ENCODE peak calls at places on chromosome 6, in seven cellular contexts. E, Q, R, V, S, G and M are unnamed samples. For H3K27me3, the result is how much of the 10 kb centered on the place peaks cover.

GRCh38 chr6:142280265-142280664 is 21.5 kb upstream of the ADGRG6 start:
- DNase-seq in V (no peak), S (no peak), E (no peak), G (no peak), R (no peak), Q (no peak), M (no peak)

GRCh38 chr6:73942581-73942980 is 246.6 kb downstream of the CD109 start:
- DNase-seq in V (no peak), R (peak), Q (no peak), G (no peak), E (no peak), S (no peak), M (no peak)

GRCh38 chr6:109877028-109877726 is 100.9 kb upstream of the GPR6 start:
- DNase-seq in V (no peak), R (no peak), E (no peak), Q (no peak), S (no peak), G (no peak), M (no peak)

GRCh38 chr6:35808688-35809087 is 3.5 kb downstream of the LHFPL5 start:
- DNase-seq in S (no peak), R (no peak), Q (no peak), G (peak), E (no peak), V (no peak), M (no peak)

GRCh38 chr6:166413491-166413951 is 30.8 kb upstream of the MPC1 start:
- DNase-seq in V (peak), E (no peak), Q (no peak), R (no peak), S (no peak), G (no peak), M (no peak)

GRCh38 chr6:138182939-138183791 is 21.4 kb downstream of the ARFGEF3 start:
- DNase-seq in R (no peak), G (no peak), Q (no peak), S (no peak), V (no peak), E (no peak), M (no peak)

GRCh38 chr6:27157461-27158315 is 89.8 kb upstream of the PRSS16 start:
- DNase-seq in Q (peak), V (peak), G (peak), S (peak), R (peak), E (peak), M (no peak)

GRCh38 chr6:158869010-158869603 is 49.9 kb upstream of the EZR start:
- DNase-seq in S (no peak), G (no peak), Q (no peak), R (no peak), E (no peak), V (no peak), M (no peak)

GRCh38 chr6:141484726-141485125 is 648.0 kb upstream of the GJE1 start:
- DNase-seq in G (peak), E (no peak), S (no peak), Q (no peak), R (peak), V (peak), M (no peak)

GRCh38 chr6:12585497-12585958 is 131.0 kb upstream of the PHACTR1 start:
- DNase-seq in R (peak), V (no peak), G (peak), E (peak), S (peak), Q (no peak), M (no peak)

GRCh38 chr6:7954477-7955200 is 44.1 kb upstream of the TXNDC5 start:
- DNase-seq in R (no peak), V (no peak), S (no peak), E (no peak), Q (no peak), G (peak), M (no peak)

GRCh38 chr6:14165091-14165490 is 47.5 kb downstream of the CD83 start:
- DNase-seq in V (no peak), S (no peak), G (peak), R (peak), E (no peak), Q (no peak), M (no peak)

GRCh38 chr6:128208851-128209580 is 308.2 kb upstream of the THEMIS start:
- DNase-seq in E (no peak), G (peak), Q (no peak), V (no peak), S (no peak), R (peak), M (no peak)

GRCh38 chr6:3176562-3177355 is 19.4 kb upstream of the TUBB2A start:
- DNase-seq in G (peak), V (peak), Q (no peak), R (peak), E (peak), S (no peak), M (no peak)

GRCh38 chr6:46279874-46280273 is 109.1 kb upstream of the ENPP5 start:
- DNase-seq in E (no peak), S (no peak), V (no peak), G (peak), R (no peak), Q (no peak), M (no peak)

GRCh38 chr6:46281110-46281509 is 110.3 kb upstream of the ENPP5 start:
- DNase-seq in R (no peak), S (no peak), G (no peak), Q (no peak), V (no peak), E (no peak), M (no peak)

GRCh38 chr6:46273911-46274310 is 103.1 kb upstream of the ENPP5 start:
- DNase-seq in G (no peak), V (no peak), E (no peak), R (no peak), Q (no peak), S (no peak), M (no peak)

GRCh38 chr6:46274502-46274901 is 103.7 kb upstream of the ENPP5 start:
- DNase-seq in Q (no peak), G (no peak), E (no peak), V (no peak), R (no peak), S (no peak), M (no peak)

GRCh38 chr6:46276571-46277142 is 105.9 kb upstream of the ENPP5 start:
- DNase-seq in G (no peak), E (no peak), S (no peak), Q (no peak), V (no peak), R (no peak), M (no peak)
- H3K27me3 ChIP-seq in G (under half), E (under half), S (under half), Q (under half), V (under half), R (under half), M (under half)

GRCh38 chr6:31578058-31578457 is 2.7 kb downstream of the TNF start:
- DNase-seq in G (no peak), Q (no peak), R (no peak), V (no peak), S (no peak), E (no peak), M (no peak)
- H3K27me3 ChIP-seq in G (under half), Q (under half), R (under half), V (under half), S (under half), E (under half), M (under half)

GRCh38 chr6:15911753-15912504 is 217.0 kb upstream of the MYLIP start:
- DNase-seq in V (no peak), S (no peak), E (no peak), R (no peak), G (no peak), Q (no peak), M (no peak)
- H3K27me3 ChIP-seq in V (under half), S (under half), E (under half), R (under half), G (under half), Q (under half), M (under half)

DNA sequence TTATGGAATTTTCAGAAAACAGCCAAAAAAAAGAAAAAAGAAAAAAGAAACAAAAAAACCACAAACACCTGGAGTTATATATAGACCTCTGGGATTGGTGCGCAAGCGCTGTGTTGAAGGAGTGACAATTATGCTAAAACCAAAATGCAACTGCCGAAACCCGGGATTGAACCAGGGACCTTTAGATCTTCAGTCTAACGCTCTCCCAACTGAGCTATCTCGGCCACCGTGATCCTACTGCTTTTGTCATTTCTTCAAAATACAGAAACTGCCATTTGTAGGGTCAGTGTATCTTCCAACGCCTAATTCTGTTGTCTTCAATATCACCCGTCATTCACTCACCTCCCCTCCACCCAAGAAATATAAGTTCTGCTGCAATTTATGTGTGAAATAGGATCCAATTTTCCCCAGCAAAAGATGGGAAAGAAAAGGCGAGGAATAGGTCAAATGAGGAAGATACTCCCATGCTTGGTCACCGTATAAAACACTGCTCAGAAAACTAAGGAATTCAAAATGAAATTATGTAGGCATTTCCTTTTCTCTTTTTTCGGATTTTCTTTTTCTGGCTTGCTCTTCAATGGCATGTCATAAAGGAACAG is 116.0 kb downstream of the TRIM27 start:
- DNase-seq in E (no peak), V (no peak), G (peak), Q (no peak), R (peak), S (no peak), M (no peak)
- H3K27me3 ChIP-seq in E (under half), V (under half), G (half or more), Q (half or more), R (under half), S (half or more), M (under half)

DNA sequence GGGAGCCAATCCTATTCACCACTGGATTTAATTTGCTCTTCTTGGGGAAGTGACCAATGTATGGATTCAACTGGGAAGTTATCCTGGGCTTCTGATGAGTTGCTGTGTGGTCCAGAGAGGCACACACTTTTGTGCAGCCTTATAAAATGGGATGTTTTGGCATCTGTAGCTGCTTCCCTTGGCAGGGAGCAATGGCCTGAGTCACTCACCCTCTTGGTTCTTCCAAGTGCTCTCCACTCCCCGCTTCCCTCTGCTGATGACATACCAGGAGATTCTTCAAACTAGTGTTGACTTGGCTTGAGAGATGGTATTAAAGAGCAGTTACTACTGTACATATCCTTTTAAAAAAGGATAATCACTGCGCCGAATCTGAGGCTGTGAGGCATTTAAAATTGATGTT is 105.8 kb downstream of the JARID2 start:
- DNase-seq in S (peak), E (peak), R (peak), V (no peak), Q (no peak), G (peak), M (no peak)
- H3K27me3 ChIP-seq in S (under half), E (under half), R (under half), V (under half), Q (under half), G (under half), M (under half)

GRCh38 chr6:170286246-170286933 is 4.5 kb downstream of the DLL1 start:
- DNase-seq in V (peak), R (no peak), S (peak), E (peak), Q (peak), G (peak), M (no peak)
- H3K27me3 ChIP-seq in V (under half), R (under half), S (half or more), E (under half), Q (under half), G (half or more), M (under half)

GRCh38 chr6:1623769-1624070 is 14.0 kb downstream of the FOXC1 start:
- DNase-seq in V (no peak), G (no peak), E (no peak), R (no peak), S (no peak), Q (no peak), M (no peak)
- H3K27me3 ChIP-seq in V (under half), G (half or more), E (under half), R (under half), S (half or more), Q (under half), M (under half)

GRCh38 chr6:99613398-99613704 is 6.7 kb downstream of the PRDM13 start:
- DNase-seq in V (peak), R (peak), E (no peak), Q (peak), S (no peak), G (peak), M (no peak)

GRCh38 chr6:99611148-99611547 is 4.5 kb downstream of the PRDM13 start:
- DNase-seq in E (no peak), V (no peak), Q (no peak), S (no peak), G (no peak), R (peak), M (no peak)

GRCh38 chr6:99614430-99615161 is 8.0 kb downstream of the PRDM13 start:
- DNase-seq in S (no peak), E (no peak), Q (peak), V (no peak), R (no peak), G (no peak), M (no peak)

GRCh38 chr6:99613705-99614429 is 7.2 kb downstream of the PRDM13 start:
- DNase-seq in Q (peak), R (no peak), E (no peak), V (no peak), G (no peak), S (no peak), M (no peak)

DNA sequence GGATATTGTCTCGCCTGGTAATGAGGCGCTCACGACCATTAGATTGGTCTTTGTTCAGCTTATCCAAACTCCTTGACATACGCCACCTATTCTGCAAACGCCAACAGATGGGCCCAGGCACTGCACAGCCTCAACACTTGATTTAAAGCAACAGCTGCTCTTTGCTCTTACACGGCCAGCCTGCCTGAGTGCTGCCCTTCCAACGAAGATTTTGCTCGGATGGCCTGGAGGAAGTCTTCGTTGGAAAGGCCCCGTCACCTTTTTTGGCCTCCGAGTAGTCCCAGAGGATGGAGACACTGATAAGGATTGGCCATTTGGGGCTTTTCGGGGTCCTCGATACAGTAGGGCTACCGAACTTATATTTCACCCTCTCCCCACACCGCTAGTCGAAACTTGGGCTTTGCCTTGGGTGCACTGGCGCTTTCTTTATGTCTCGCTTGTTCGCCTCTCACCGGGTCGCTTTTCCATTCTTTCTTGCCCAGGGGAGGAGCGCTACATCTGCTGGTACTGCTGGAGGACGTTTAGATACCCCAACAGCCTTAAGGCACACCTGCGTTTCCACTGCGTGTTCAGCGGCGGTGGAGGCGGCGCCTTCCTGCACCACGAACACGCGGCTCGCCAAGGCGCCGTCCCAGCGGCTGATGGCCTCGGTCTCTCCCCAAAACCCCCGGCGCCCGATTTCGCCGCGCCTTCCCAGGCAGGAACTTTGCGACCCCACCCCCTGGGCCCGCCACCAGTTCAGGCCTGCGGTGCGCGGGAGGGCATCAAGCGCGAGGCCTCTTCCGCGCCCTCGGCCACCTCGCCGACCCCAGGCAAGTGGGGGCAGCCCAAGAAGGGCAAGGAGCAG is 6.1 kb downstream of the PRDM13 start:
- DNase-seq in E (no peak), Q (no peak), S (no peak), V (no peak), G (no peak), R (no peak), M (no peak)
- H3K27me3 ChIP-seq in E (under half), Q (half or more), S (half or more), V (under half), G (half or more), R (half or more), M (half or more)

GRCh38 chr6:41492261-41492891 is 53.8 kb upstream of the FOXP4 start:
- DNase-seq in R (no peak), Q (no peak), G (no peak), V (no peak), E (no peak), S (no peak), M (no peak)

GRCh38 chr6:41488064-41488391 is 58.2 kb upstream of the FOXP4 start:
- DNase-seq in R (no peak), Q (no peak), S (no peak), V (no peak), G (no peak), E (no peak), M (no peak)

GRCh38 chr6:41494212-41495115 is 51.7 kb upstream of the FOXP4 start:
- DNase-seq in S (no peak), E (no peak), Q (no peak), V (no peak), R (no peak), G (peak), M (no peak)

GRCh38 chr6:41488392-41489129 is 57.6 kb upstream of the FOXP4 start:
- DNase-seq in Q (no peak), S (peak), G (peak), R (peak), E (peak), V (no peak), M (no peak)

GRCh38 chr6:41489284-41489851 is 56.8 kb upstream of the FOXP4 start:
- DNase-seq in E (no peak), G (peak), R (peak), Q (no peak), S (no peak), V (no peak), M (no peak)
- H3K27me3 ChIP-seq in E (under half), G (under half), R (under half), Q (under half), S (under half), V (under half), M (under half)

DNA sequence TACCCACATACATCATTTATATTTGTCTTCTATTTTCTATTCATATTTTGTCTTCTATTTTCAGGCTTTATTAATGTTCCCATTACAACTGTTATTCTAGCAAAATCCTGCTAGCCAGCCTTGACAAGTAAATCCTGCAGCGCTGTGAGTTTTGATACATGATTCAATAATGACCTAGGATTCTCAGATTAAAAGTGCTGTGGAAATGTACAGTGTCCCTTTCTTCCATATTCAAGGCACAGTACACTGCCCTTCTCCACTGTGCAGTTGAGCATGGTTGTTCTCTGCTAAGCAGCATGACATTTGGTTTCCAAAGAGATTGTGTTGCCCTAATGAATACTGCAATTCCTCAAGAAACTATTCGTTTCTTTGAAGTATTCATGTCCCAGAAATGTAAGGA is 5.8 kb upstream of the HEY2 start:
- DNase-seq in V (no peak), R (no peak), S (no peak), E (no peak), G (no peak), Q (no peak), M (no peak)
- H3K27me3 ChIP-seq in V (under half), R (under half), S (half or more), E (under half), G (under half), Q (under half), M (under half)